ENCODE peak calls at places on chromosomes 4 and X, in ten cellular contexts. One of them, this sample, is unnamed.

GRCh38 chr4:83189631-83190136 is 75.2 kb upstream of the PLAC8 start:
- DNase-seq in psoas muscle: no peak
- DNase-seq in astrocyte: no peak
- DNase-seq in neural crest cell: no peak
- DNase-seq in cardiac muscle cell: no peak
- DNase-seq in IMR-90: no peak
- DNase-seq in NB4: no peak
- DNase-seq in fibroblast of lung: no peak
- DNase-seq in mucosa of descending colon: no peak
- DNase-seq in HFF-Myc: no peak
- DNase-seq in this sample: no peak

GRCh38 chr4:171118091-171118490 is 695.1 kb upstream of the GALNTL6 start:
- DNase-seq in cardiac muscle cell: no peak
- DNase-seq in astrocyte: no peak
- DNase-seq in mucosa of descending colon: no peak
- DNase-seq in fibroblast of lung: no peak
- DNase-seq in HFF-Myc: no peak
- DNase-seq in NB4: no peak
- DNase-seq in psoas muscle: no peak
- DNase-seq in neural crest cell: no peak
- DNase-seq in IMR-90: no peak
- DNase-seq in this sample: no peak

GRCh38 chrX:68978211-68978780 is 149.5 kb downstream of the EFNB1 start:
- DNase-seq in NB4: no peak
- DNase-seq in cardiac muscle cell: peak
- DNase-seq in neural crest cell: no peak
- DNase-seq in astrocyte: peak
- DNase-seq in HFF-Myc: no peak
- DNase-seq in IMR-90: peak
- DNase-seq in mucosa of descending colon: no peak
- DNase-seq in fibroblast of lung: peak
- DNase-seq in psoas muscle: no peak
- DNase-seq in this sample: no peak

GRCh38 chrX:39903937-39904336 is 193.8 kb downstream of the BCOR start:
- DNase-seq in psoas muscle: no peak
- DNase-seq in IMR-90: peak
- DNase-seq in cardiac muscle cell: peak
- DNase-seq in fibroblast of lung: no peak
- DNase-seq in neural crest cell: no peak
- DNase-seq in HFF-Myc: no peak
- DNase-seq in mucosa of descending colon: no peak
- DNase-seq in NB4: no peak
- DNase-seq in astrocyte: peak
- DNase-seq in this sample: no peak

GRCh38 chr4:98937977-98938376 is 9.0 kb upstream of the EIF4E start:
- DNase-seq in fibroblast of lung: no peak
- DNase-seq in astrocyte: no peak
- DNase-seq in neural crest cell: no peak
- DNase-seq in cardiac muscle cell: no peak
- DNase-seq in HFF-Myc: no peak
- DNase-seq in IMR-90: no peak
- DNase-seq in NB4: no peak
- DNase-seq in psoas muscle: no peak
- DNase-seq in mucosa of descending colon: no peak
- DNase-seq in this sample: no peak

GRCh38 chrX:134074151-134074550 is 88.8 kb upstream of the GPC3 start:
- DNase-seq in cardiac muscle cell: no peak
- DNase-seq in astrocyte: no peak
- DNase-seq in mucosa of descending colon: no peak
- DNase-seq in psoas muscle: no peak
- DNase-seq in HFF-Myc: no peak
- DNase-seq in fibroblast of lung: no peak
- DNase-seq in IMR-90: no peak
- DNase-seq in NB4: no peak
- DNase-seq in neural crest cell: no peak
- DNase-seq in this sample: peak

GRCh38 chr4:94256833-94257232 is 49.2 kb downstream of the SMARCAD1 start:
- DNase-seq in NB4: peak
- DNase-seq in cardiac muscle cell: no peak
- DNase-seq in psoas muscle: no peak
- DNase-seq in fibroblast of lung: peak
- DNase-seq in mucosa of descending colon: no peak
- DNase-seq in IMR-90: peak
- DNase-seq in astrocyte: no peak
- DNase-seq in neural crest cell: no peak
- DNase-seq in HFF-Myc: no peak
- DNase-seq in this sample: no peak

GRCh38 chr4:76802546-76803021 is 95.4 kb downstream of the SOWAHB start:
- DNase-seq in NB4: no peak
- DNase-seq in psoas muscle: no peak
- DNase-seq in IMR-90: peak
- DNase-seq in cardiac muscle cell: peak
- DNase-seq in HFF-Myc: no peak
- DNase-seq in astrocyte: peak
- DNase-seq in neural crest cell: peak
- DNase-seq in fibroblast of lung: no peak
- DNase-seq in mucosa of descending colon: no peak
- DNase-seq in this sample: no peak

DNA sequence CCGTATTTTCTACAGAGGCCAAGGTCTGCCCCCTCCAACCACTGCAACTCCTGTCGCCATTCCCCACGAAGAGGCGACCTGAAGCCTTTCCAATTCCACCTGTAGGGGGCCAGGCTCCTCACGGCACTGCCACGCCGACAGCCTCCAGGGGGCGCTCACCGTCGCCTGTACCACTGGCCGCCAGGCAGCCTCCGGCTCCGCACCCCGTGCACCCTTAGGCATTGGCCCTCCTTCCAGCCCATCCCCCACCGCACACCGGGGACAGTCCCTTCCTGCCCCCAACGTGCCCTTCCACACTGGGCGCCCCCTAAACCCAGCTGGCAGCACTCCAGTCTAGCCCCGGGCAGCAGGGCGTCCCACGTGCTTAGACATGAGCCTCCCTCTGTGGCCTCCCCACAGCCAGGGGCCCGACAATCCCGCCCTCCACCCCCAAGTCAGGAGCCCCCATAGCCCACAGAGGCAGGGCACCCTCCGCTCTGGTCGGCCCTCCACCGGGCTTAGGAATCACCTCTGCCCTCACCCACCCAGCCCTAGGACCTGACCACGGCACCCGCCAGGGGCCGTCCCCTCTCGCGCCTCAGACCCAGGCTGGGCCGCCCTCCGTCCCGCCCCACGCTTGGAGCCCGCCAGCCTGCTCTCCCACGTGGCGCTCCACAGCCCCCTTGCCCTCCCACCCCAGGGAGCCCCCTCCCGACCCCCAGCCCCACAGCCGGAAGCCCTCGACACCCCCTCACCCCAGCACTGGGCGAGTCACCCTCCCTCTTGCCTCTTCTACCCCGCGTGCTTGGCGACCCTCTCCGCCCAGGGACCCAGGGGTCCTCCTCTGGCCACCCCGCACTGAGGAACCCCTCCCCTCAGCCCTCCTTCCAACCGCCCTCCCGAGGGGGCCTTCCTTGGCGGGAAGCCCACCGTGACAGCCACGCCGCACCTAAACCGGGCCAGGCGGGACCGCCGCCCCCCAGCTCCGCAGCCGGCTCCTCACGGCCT is 711 bp downstream of the PNMA6E start:
- DNase-seq in IMR-90: no peak
- DNase-seq in cardiac muscle cell: peak
- DNase-seq in NB4: peak
- DNase-seq in astrocyte: no peak
- DNase-seq in fibroblast of lung: no peak
- DNase-seq in neural crest cell: peak
- DNase-seq in mucosa of descending colon: no peak
- DNase-seq in psoas muscle: no peak
- DNase-seq in HFF-Myc: no peak
- DNase-seq in this sample: peak
- TF ChIP-seq CTCF in IMR-90: peak
- TF ChIP-seq CTCF in cardiac muscle cell: peak
- TF ChIP-seq CTCF in NB4: peak
- TF ChIP-seq CTCF in astrocyte: peak
- TF ChIP-seq CTCF in fibroblast of lung: peak
- TF ChIP-seq CTCF in neural crest cell: peak
- TF ChIP-seq CTCF in mucosa of descending colon: no peak
- TF ChIP-seq CTCF in psoas muscle: peak
- TF ChIP-seq CTCF in HFF-Myc: peak
- TF ChIP-seq CTCF in this sample: peak

DNA sequence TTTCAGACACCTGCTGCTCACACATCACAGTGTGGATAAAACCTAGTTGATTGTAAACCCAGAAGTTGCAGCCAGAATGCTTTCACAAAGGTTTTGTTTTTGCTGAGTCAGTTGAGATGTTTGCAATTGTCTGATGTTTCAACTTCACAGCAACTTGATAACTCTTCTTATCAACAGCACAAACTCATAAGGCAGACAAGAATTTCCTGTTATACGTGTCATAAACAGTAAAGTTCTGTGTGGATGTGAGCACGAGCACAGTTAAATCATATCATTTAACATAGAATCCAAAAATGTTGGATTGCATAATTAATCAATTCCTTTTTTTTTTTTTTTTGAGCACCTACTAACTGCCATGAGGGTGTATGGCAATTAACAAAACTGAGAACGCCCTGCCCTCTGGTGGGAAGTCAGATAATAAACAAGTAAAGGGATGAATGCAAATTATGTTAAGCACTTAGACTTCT is 512.2 kb downstream of the PDHA2 start:
- DNase-seq in mucosa of descending colon: no peak
- DNase-seq in HFF-Myc: no peak
- DNase-seq in neural crest cell: peak
- DNase-seq in cardiac muscle cell: peak
- DNase-seq in psoas muscle: no peak
- DNase-seq in astrocyte: peak
- DNase-seq in NB4: peak
- DNase-seq in fibroblast of lung: peak
- DNase-seq in IMR-90: no peak
- DNase-seq in this sample: peak
- TF ChIP-seq CTCF in mucosa of descending colon: no peak
- TF ChIP-seq CTCF in HFF-Myc: no peak
- TF ChIP-seq CTCF in neural crest cell: peak
- TF ChIP-seq CTCF in cardiac muscle cell: peak
- TF ChIP-seq CTCF in psoas muscle: peak
- TF ChIP-seq CTCF in astrocyte: peak
- TF ChIP-seq CTCF in NB4: no peak
- TF ChIP-seq CTCF in fibroblast of lung: peak
- TF ChIP-seq CTCF in IMR-90: no peak
- TF ChIP-seq CTCF in this sample: no peak

GRCh38 chr4:109977854-109978501 is 65.3 kb downstream of the EGF start:
- DNase-seq in cardiac muscle cell: peak
- DNase-seq in IMR-90: peak
- DNase-seq in HFF-Myc: no peak
- DNase-seq in fibroblast of lung: peak
- DNase-seq in mucosa of descending colon: no peak
- DNase-seq in neural crest cell: no peak
- DNase-seq in astrocyte: peak
- DNase-seq in NB4: peak
- DNase-seq in psoas muscle: no peak
- DNase-seq in this sample: peak

GRCh38 chr4:109979932-109980717 is 67.4 kb downstream of the EGF start:
- DNase-seq in NB4: no peak
- DNase-seq in psoas muscle: no peak
- DNase-seq in fibroblast of lung: peak
- DNase-seq in neural crest cell: no peak
- DNase-seq in cardiac muscle cell: peak
- DNase-seq in astrocyte: peak
- DNase-seq in IMR-90: peak
- DNase-seq in mucosa of descending colon: no peak
- DNase-seq in HFF-Myc: no peak
- DNase-seq in this sample: no peak

GRCh38 chr4:109976189-109976588 is 63.5 kb downstream of the EGF start:
- DNase-seq in fibroblast of lung: no peak
- DNase-seq in psoas muscle: no peak
- DNase-seq in neural crest cell: no peak
- DNase-seq in astrocyte: no peak
- DNase-seq in NB4: no peak
- DNase-seq in mucosa of descending colon: no peak
- DNase-seq in IMR-90: no peak
- DNase-seq in cardiac muscle cell: no peak
- DNase-seq in HFF-Myc: no peak
- DNase-seq in this sample: no peak

GRCh38 chr4:109981936-109982335 is 69.3 kb downstream of the EGF start:
- DNase-seq in cardiac muscle cell: no peak
- DNase-seq in astrocyte: no peak
- DNase-seq in NB4: no peak
- DNase-seq in psoas muscle: no peak
- DNase-seq in mucosa of descending colon: no peak
- DNase-seq in HFF-Myc: no peak
- DNase-seq in fibroblast of lung: no peak
- DNase-seq in neural crest cell: no peak
- DNase-seq in IMR-90: no peak
- DNase-seq in this sample: no peak

GRCh38 chr4:109978704-109979103 is 66.0 kb downstream of the EGF start:
- DNase-seq in IMR-90: no peak
- DNase-seq in mucosa of descending colon: no peak
- DNase-seq in fibroblast of lung: no peak
- DNase-seq in neural crest cell: no peak
- DNase-seq in HFF-Myc: no peak
- DNase-seq in psoas muscle: no peak
- DNase-seq in NB4: no peak
- DNase-seq in cardiac muscle cell: no peak
- DNase-seq in astrocyte: peak
- DNase-seq in this sample: no peak
- TF ChIP-seq CTCF in IMR-90: no peak
- TF ChIP-seq CTCF in mucosa of descending colon: no peak
- TF ChIP-seq CTCF in fibroblast of lung: no peak
- TF ChIP-seq CTCF in neural crest cell: peak
- TF ChIP-seq CTCF in HFF-Myc: no peak
- TF ChIP-seq CTCF in psoas muscle: no peak
- TF ChIP-seq CTCF in NB4: no peak
- TF ChIP-seq CTCF in cardiac muscle cell: peak
- TF ChIP-seq CTCF in astrocyte: peak
- TF ChIP-seq CTCF in this sample: no peak

GRCh38 chr4:3416270-3416669 is 25.5 kb upstream of the HGFAC start:
- DNase-seq in IMR-90: no peak
- DNase-seq in cardiac muscle cell: no peak
- DNase-seq in neural crest cell: no peak
- DNase-seq in mucosa of descending colon: no peak
- DNase-seq in psoas muscle: peak
- DNase-seq in astrocyte: no peak
- DNase-seq in NB4: no peak
- DNase-seq in HFF-Myc: no peak
- DNase-seq in fibroblast of lung: no peak
- DNase-seq in this sample: no peak

GRCh38 chr4:3413675-3414420 is 27.9 kb upstream of the HGFAC start:
- DNase-seq in mucosa of descending colon: peak
- DNase-seq in NB4: no peak
- DNase-seq in cardiac muscle cell: no peak
- DNase-seq in psoas muscle: peak
- DNase-seq in IMR-90: no peak
- DNase-seq in HFF-Myc: no peak
- DNase-seq in fibroblast of lung: no peak
- DNase-seq in astrocyte: no peak
- DNase-seq in neural crest cell: peak
- DNase-seq in this sample: no peak

GRCh38 chr4:3416821-3417221 is 24.9 kb upstream of the HGFAC start:
- DNase-seq in HFF-Myc: no peak
- DNase-seq in psoas muscle: peak
- DNase-seq in IMR-90: no peak
- DNase-seq in mucosa of descending colon: peak
- DNase-seq in neural crest cell: no peak
- DNase-seq in cardiac muscle cell: no peak
- DNase-seq in fibroblast of lung: no peak
- DNase-seq in astrocyte: no peak
- DNase-seq in NB4: no peak
- DNase-seq in this sample: no peak

GRCh38 chr4:3414421-3415279 is 27.1 kb upstream of the HGFAC start:
- DNase-seq in HFF-Myc: no peak
- DNase-seq in psoas muscle: peak
- DNase-seq in NB4: peak
- DNase-seq in mucosa of descending colon: peak
- DNase-seq in IMR-90: no peak
- DNase-seq in neural crest cell: peak
- DNase-seq in cardiac muscle cell: no peak
- DNase-seq in fibroblast of lung: no peak
- DNase-seq in astrocyte: no peak
- DNase-seq in this sample: no peak

DNA sequence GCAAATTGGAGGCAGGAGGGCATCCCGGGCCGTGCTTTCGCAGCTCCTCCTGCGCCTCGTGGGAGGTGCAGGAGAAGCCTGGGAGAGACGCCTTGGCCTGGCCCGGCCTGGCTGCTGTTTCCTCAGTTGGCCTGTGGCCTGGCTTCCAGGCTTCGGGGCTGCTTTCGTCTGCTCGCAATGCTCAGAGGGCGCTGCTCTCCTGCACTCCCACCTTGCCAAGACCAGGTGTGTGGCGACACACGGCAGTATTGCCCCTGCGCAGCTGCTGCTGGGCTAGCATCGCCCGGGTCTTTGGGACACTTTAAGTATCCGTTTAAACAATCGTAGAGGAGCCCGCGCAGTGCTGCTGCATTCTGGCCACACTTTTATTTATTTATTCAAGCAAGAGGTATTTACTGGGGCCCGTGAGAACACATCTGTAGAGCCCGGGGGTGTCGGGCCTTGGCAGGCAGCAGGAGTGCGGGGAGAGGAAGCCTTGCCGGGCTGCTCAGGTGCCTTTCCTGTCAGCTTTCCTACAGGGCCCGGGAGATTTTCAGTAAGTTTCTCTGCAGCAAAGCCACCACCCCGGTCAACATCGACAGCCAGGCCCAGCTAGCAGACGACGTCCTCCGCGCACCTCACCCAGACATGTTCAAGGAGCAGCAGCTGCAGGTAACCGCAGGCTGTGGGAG is 26.2 kb upstream of the HGFAC start:
- DNase-seq in NB4: no peak
- DNase-seq in HFF-Myc: no peak
- DNase-seq in astrocyte: no peak
- DNase-seq in cardiac muscle cell: no peak
- DNase-seq in mucosa of descending colon: peak
- DNase-seq in IMR-90: no peak
- DNase-seq in fibroblast of lung: no peak
- DNase-seq in neural crest cell: no peak
- DNase-seq in psoas muscle: peak
- DNase-seq in this sample: no peak
- TF ChIP-seq CTCF in NB4: no peak
- TF ChIP-seq CTCF in HFF-Myc: no peak
- TF ChIP-seq CTCF in astrocyte: no peak
- TF ChIP-seq CTCF in cardiac muscle cell: no peak
- TF ChIP-seq CTCF in mucosa of descending colon: no peak
- TF ChIP-seq CTCF in IMR-90: no peak
- TF ChIP-seq CTCF in fibroblast of lung: no peak
- TF ChIP-seq CTCF in neural crest cell: no peak
- TF ChIP-seq CTCF in psoas muscle: no peak
- TF ChIP-seq CTCF in this sample: no peak